ENCODE peak calls at places on chromosome 9, in four cellular contexts. Q is H1, X is GM12878, O is HepG2. Y is an unnamed sample.

GRCh38 chr9:115443890-115444289 is 325.9 kb upstream of the TNC start:
- DNase-seq in Q (no peak), X (no peak), O (no peak), Y (no peak)

GRCh38 chr9:15160673-15161072 is 146.3 kb downstream of the TTC39B start:
- DNase-seq in O (no peak), X (no peak), Q (no peak), Y (no peak)

GRCh38 chr9:110110154-110110553 is 97.8 kb downstream of the C9orf152 start:
- DNase-seq in X (peak), Q (no peak), O (no peak), Y (no peak)

GRCh38 chr9:134984372-134985240 is 66.9 kb upstream of the FCN1 start:
- DNase-seq in X (no peak), Q (no peak), O (no peak), Y (no peak)

GRCh38 chr9:84998639-84999038 is 329.1 kb downstream of the NTRK2 start:
- DNase-seq in Q (no peak), O (no peak), X (no peak), Y (no peak)

GRCh38 chr9:99896119-99896518 is 10.3 kb upstream of the STX17 start:
- DNase-seq in Q (no peak), O (no peak), X (no peak), Y (no peak)

GRCh38 chr9:21392270-21392669 is 7.1 kb upstream of the IFNA2 start:
- DNase-seq in O (peak), X (no peak), Q (no peak), Y (no peak)

GRCh38 chr9:135358161-135358940 is 121.2 kb upstream of the PPP1R26 start:
- DNase-seq in Q (no peak), O (no peak), X (no peak), Y (no peak)

GRCh38 chr9:106075568-106075967 is 381.2 kb downstream of the TMEM38B start:
- DNase-seq in Q (no peak), X (no peak), O (no peak), Y (no peak)

GRCh38 chr9:130234340-130235260 is 31.0 kb upstream of the HMCN2 start:
- DNase-seq in O (no peak), X (no peak), Q (no peak), Y (no peak)

GRCh38 chr9:105854056-105854782 is 159.9 kb downstream of the TMEM38B start:
- DNase-seq in O (no peak), Q (no peak), X (no peak), Y (no peak)

GRCh38 chr9:92247981-92248380 is 45.5 kb downstream of the IARS1 start:
- DNase-seq in Q (no peak), O (peak), X (no peak), Y (no peak)

GRCh38 chr9:2241461-2241874 is 226.3 kb downstream of the SMARCA2 start:
- DNase-seq in X (no peak), O (no peak), Q (peak), Y (peak)

GRCh38 chr9:78806492-78807160 is 509.7 kb downstream of the PSAT1 start:
- DNase-seq in X (no peak), O (no peak), Q (no peak), Y (no peak)

GRCh38 chr9:17116400-17116837 is 18.4 kb upstream of the CNTLN start:
- DNase-seq in X (no peak), Q (no peak), O (peak), Y (peak)

GRCh38 chr9:98118640-98119601 is at the start of gene TRIM14:
- DNase-seq in O (peak), Q (peak), X (no peak), Y (no peak)

GRCh38 chr9:100430286-100430940 is 3.5 kb downstream of the MSANTD3 start:
- DNase-seq in O (no peak), X (no peak), Q (no peak), Y (no peak)

GRCh38 chr9:89745601-89746376 is 141.0 kb downstream of the GADD45G start:
- DNase-seq in Q (no peak), O (no peak), X (no peak), Y (no peak)

GRCh38 chr9:89999534-90000370 is 394.9 kb downstream of the GADD45G start:
- DNase-seq in Q (no peak), X (peak), O (peak), Y (no peak)

GRCh38 chr9:28134577-28134976 is 561.3 kb upstream of the C9orf72 start:
- DNase-seq in X (no peak), O (no peak), Q (no peak), Y (no peak)

GRCh38 chr9:33988219-33988890 is 60.3 kb downstream of the UBAP2 start:
- DNase-seq in X (peak), Q (no peak), O (no peak), Y (no peak)

GRCh38 chr9:27861887-27862286 is 288.6 kb upstream of the C9orf72 start:
- DNase-seq in X (no peak), Q (no peak), O (no peak), Y (no peak)

GRCh38 chr9:32587901-32588300 is 14.9 kb upstream of the NDUFB6 start:
- DNase-seq in Q (no peak), X (no peak), O (no peak), Y (no peak)

GRCh38 chr9:87557996-87558395 is 60.3 kb downstream of the DAPK1 start:
- DNase-seq in Q (no peak), O (no peak), X (peak), Y (no peak)

GRCh38 chr9:91001146-91001611 is 199.6 kb downstream of the SYK start:
- DNase-seq in O (no peak), X (no peak), Q (no peak), Y (no peak)

GRCh38 chr9:121658591-121658990 is 7.2 kb downstream of the DAB2IP start:
- DNase-seq in Q (no peak), X (no peak), O (no peak), Y (no peak)

GRCh38 chr9:77802064-77802463 is 153.9 kb upstream of the GNA14 start:
- DNase-seq in X (no peak), O (no peak), Q (no peak), Y (no peak)

GRCh38 chr9:92715488-92716231 is 45.7 kb upstream of the IPPK start:
- DNase-seq in O (no peak), Q (no peak), X (no peak), Y (peak)

GRCh38 chr9:123080444-123080843 is 47.0 kb downstream of the GPR21 start:
- DNase-seq in Q (no peak), X (no peak), O (no peak), Y (no peak)

GRCh38 chr9:389159-389558 is 174.5 kb downstream of the DOCK8 start:
- DNase-seq in X (no peak), Q (no peak), O (no peak), Y (no peak)

GRCh38 chr9:91992636-91993035 is 42.6 kb upstream of the ROR2 start:
- DNase-seq in Q (no peak), X (no peak), O (no peak), Y (no peak)

GRCh38 chr9:8365466-8366160 is 566.0 kb upstream of the DMAC1 start:
- DNase-seq in X (no peak), O (no peak), Q (no peak), Y (no peak)

GRCh38 chr9:15277400-15278137 is 29.4 kb downstream of the TTC39B start:
- DNase-seq in O (peak), Q (no peak), X (no peak), Y (no peak)

GRCh38 chr9:127682351-127683136 is 24.2 kb upstream of the CFAP157 start:
- DNase-seq in X (no peak), Q (no peak), O (no peak), Y (no peak)

GRCh38 chr9:128249914-128250838 is 25.6 kb downstream of the GOLGA2 start:
- DNase-seq in X (peak), Q (peak), O (no peak), Y (peak)

GRCh38 chr9:111163738-111164399 is 125.6 kb upstream of the LPAR1 start:
- DNase-seq in X (no peak), Q (no peak), O (no peak), Y (no peak)

GRCh38 chr9:79565245-79565644 is 6.5 kb upstream of the TLE4 start:
- DNase-seq in X (peak), O (no peak), Q (no peak), Y (no peak)

GRCh38 chr9:70079364-70080103 is 35.9 kb downstream of the MAMDC2 start:
- DNase-seq in O (no peak), Q (no peak), X (no peak), Y (peak)

GRCh38 chr9:70081120-70081495 is 37.5 kb downstream of the MAMDC2 start:
- DNase-seq in X (no peak), Q (no peak), O (no peak), Y (no peak)

GRCh38 chr9:70083429-70083828 is 39.8 kb downstream of the MAMDC2 start:
- DNase-seq in O (no peak), Q (no peak), X (no peak), Y (no peak)

GRCh38 chr9:70076678-70077077 is 33.0 kb downstream of the MAMDC2 start:
- DNase-seq in X (no peak), Q (no peak), O (no peak), Y (no peak)

DNA sequence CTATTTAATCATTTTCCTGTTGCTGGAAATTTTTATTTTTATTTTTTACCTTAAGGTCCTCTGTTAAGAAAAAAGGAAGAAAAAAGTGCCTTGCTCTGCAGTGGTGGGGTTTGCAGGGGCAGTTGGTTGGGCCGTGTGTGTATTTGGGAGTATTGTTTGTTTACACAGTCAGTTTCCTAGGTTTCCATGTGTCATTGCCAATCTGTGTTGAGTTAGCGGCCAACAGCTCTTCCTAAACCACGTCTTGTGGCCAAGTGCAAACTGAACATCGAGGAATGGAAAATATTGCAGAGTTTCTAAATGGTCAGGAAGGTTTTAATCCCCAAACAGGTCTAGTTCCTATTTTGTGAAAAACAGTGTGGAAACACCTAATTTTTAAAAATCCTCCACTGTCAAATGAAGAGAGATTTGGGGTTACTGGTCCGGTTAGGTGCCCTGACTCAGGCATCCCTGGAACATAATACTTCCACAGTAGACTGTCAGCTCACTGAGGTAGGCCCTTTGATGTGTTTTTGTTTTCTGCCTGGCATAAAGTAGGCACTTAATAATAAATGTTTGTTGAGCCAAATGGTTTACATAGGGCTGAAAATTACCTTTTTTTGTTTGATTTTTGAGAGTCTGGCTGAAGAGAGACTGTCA is 37.0 kb downstream of the MAMDC2 start:
- DNase-seq in X (no peak), O (peak), Q (no peak), Y (no peak)
- TF ChIP-seq SUZ12 in X (no peak), O (no peak), Q (no peak), Y (no peak)

GRCh38 chr9:137387891-137388560 is 34.9 kb downstream of the EXD3 start:
- DNase-seq in Q (no peak), X (no peak), O (no peak), Y (no peak)
- H3K9ac ChIP-seq in Q (no peak), X (no peak), O (no peak), Y (no peak)

GRCh38 chr9:95752129-95752731 is 123.3 kb upstream of the ERCC6L2 start:
- DNase-seq in O (no peak), X (no peak), Q (no peak), Y (no peak)
- H3K4me3 ChIP-seq in O (no peak), X (no peak), Q (peak), Y (no peak)

GRCh38 chr9:114310471-114311450 is 12.1 kb upstream of the ORM1 start:
- DNase-seq in X (no peak), O (no peak), Q (no peak), Y (no peak)
- TF ChIP-seq SUZ12 in X (no peak), O (no peak), Q (no peak), Y (no peak)

GRCh38 chr9:136890661-136891060 is 4.3 kb downstream of the TRAF2 start:
- DNase-seq in Q (no peak), O (no peak), X (no peak), Y (no peak)
- H3K9ac ChIP-seq in Q (no peak), O (no peak), X (no peak), Y (no peak)

Y was measured in NT2/D1.